ENCODE peak calls at places on chromosomes 7 and 10, in six cellular contexts. U, V, K, H, O and L are unnamed samples.

GRCh38 chr10:110069502-110069982 is 61.8 kb downstream of the ADD3 start:
- DNase-seq in V (no peak), O (no peak), K (no peak), H (no peak), U (no peak), L (no peak)

GRCh38 chr7:80481196-80481884 is 30.5 kb downstream of the GNAT3 start:
- DNase-seq in O (no peak), H (no peak), V (no peak), K (no peak), U (peak), L (no peak)

GRCh38 chr7:114150704-114151103 is 231.9 kb upstream of the PPP1R3A start:
- DNase-seq in V (no peak), K (no peak), H (no peak), U (no peak), O (no peak), L (no peak)

GRCh38 chr10:47207280-47207613 is 92.8 kb upstream of the GDF10 start:
- DNase-seq in U (no peak), H (no peak), K (no peak), V (no peak), O (no peak), L (no peak)

GRCh38 chr10:132670546-132670945 is 115.4 kb downstream of the NKX6-2 start:
- DNase-seq in O (no peak), V (peak), K (no peak), U (no peak), H (no peak), L (no peak)

GRCh38 chr10:9646201-9646600 is 1371.5 kb upstream of the CELF2 start:
- DNase-seq in U (no peak), O (no peak), K (no peak), V (no peak), H (no peak), L (no peak)

GRCh38 chr7:66380285-66380888 is 175.3 kb downstream of the TPST1 start:
- DNase-seq in K (no peak), U (no peak), H (no peak), O (no peak), V (no peak), L (no peak)

GRCh38 chr10:75469018-75469616 is 37.7 kb downstream of the LRMDA start:
- DNase-seq in H (peak), O (no peak), U (no peak), V (no peak), K (no peak), L (peak)

GRCh38 chr10:75547391-75548298 is 116.2 kb downstream of the LRMDA start:
- DNase-seq in U (no peak), K (no peak), O (no peak), H (no peak), V (no peak), L (no peak)

GRCh38 chr10:60495357-60495756 is 105.7 kb upstream of the ANK3 start:
- DNase-seq in K (no peak), H (no peak), V (no peak), O (no peak), U (no peak), L (no peak)

GRCh38 chr10:96216775-96217174 is 54.6 kb downstream of the BLNK start:
- DNase-seq in O (no peak), H (no peak), V (no peak), K (no peak), U (no peak), L (no peak)

GRCh38 chr7:23043441-23043840 is 29.5 kb upstream of the HYCC1 start:
- DNase-seq in V (no peak), U (no peak), K (peak), O (no peak), H (no peak), L (no peak)

DNA sequence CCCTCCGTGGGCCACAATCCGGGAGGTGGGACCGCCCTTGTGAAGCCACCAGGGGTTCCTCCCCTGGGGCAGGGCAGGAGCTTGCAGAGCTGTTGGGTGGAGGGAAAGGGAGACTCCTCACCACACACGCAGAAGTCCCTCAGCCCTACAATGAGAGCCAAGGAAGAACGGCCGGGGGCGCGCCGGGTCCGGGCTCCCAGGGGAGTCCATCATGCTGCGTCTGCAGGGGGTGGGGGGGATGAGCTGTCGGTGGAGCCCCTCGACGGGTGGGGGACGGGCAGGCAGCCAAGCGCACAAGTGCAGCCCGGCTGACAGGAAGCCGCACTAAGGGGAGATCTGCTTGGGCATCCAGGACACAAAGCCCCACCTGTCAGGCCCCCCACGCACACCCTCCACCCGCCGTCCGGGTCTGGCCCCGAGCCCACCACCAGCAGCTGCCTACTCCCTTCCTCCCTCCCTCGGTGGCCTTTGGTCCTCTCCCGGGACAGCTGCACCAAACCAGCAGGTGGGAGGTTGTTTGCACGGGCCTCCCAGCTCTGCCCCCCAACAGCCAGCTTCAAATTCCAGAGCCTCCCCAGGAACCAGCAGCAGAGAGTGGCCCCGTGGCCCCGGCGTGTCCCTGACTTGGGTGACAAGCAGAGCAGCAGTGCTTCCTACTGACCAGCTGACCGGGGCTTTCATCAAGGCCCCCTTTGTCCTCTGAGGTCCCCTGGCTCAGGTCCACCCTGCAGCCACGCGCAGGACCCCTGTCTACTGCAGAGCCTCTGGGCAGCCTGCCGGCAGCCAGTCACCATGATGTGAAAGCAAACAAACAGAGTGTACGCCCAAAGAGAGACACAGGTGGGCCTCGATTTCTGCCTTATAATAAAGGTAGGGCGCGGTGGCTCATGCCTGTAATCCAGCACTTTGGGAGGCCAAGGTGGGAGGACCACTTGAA is 50.3 kb downstream of the HIP1 start:
- DNase-seq in H (peak), V (peak), K (no peak), U (no peak), O (peak), L (no peak)
- TF ChIP-seq POLR2AphosphoS5 in H (no peak), V (no peak), K (no peak), U (no peak), O (no peak), L (no peak)

DNA sequence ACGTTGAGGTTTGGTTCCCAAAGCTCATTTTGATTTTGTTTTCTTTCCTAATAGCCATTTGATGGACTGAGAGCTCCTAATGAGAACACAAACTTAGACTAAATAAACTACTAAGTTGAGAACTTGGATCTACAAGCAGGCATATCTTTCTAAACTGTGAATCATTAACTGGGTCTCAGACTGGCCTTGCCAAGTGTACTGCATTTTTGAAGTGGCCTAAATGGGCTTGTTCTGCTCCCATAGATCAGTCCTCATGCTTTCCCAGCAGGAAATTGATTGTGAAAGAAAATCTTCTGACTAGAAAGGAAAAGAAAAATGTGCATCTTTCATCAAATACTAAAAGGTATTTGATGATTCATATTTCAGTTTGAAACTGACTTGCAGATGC is 46.7 kb upstream of the RBM33 start:
- DNase-seq in K (no peak), U (no peak), V (no peak), H (no peak), O (no peak), L (no peak)
- H3K4me3 ChIP-seq in K (no peak), U (no peak), V (no peak), H (no peak), O (no peak), L (no peak)

GRCh38 chr10:122308487-122309141 is 37.5 kb downstream of the BTBD16 start:
- DNase-seq in H (no peak), V (peak), K (no peak), O (no peak), U (no peak), L (no peak)

GRCh38 chr10:122306744-122307143 is 35.6 kb downstream of the BTBD16 start:
- DNase-seq in K (no peak), V (no peak), U (no peak), H (no peak), O (no peak), L (no peak)

GRCh38 chr10:122310311-122311050 is 39.4 kb downstream of the BTBD16 start:
- DNase-seq in V (peak), U (no peak), H (no peak), O (no peak), K (peak), L (peak)

GRCh38 chr10:122306282-122306681 is 35.2 kb downstream of the BTBD16 start:
- DNase-seq in V (no peak), K (no peak), O (no peak), U (no peak), H (no peak), L (no peak)

DNA sequence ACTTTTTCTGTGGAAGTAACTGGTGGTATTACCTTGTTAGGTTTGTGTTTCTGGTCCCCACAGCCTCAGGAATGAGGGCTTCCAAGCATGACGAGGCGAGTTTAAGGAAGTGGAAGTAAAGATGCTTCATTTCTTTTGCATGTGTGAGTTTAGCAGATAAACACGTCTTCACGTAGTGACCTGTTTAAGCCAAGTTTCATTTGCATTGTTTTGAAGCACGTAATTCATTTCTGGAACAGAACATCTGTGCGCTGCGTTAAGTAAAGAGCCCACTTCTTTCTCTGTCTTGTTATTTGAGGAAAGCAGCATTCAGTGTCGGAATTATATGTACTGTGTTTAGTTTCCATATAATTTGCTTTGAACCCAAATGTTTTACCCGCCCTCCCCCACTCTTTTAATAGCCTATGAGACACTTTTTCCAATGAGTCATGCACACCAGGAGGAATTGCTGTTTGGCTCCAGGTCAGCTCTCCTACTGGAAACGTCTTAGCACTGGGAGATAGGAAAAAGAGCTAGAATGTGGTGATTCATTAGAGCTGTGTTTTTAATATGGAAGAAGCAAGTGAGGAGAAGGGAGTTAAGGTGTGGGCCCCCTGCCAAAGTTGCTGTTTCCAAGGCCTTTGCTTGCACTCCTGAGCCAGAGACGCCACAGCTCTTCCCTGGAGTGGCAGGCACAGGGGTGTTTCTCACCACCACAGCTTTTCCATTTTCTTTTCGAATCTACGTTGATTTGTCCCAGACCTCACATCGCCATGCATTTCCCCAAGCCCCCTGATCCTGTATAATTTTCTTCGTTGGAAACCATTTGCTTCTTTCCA is 36.8 kb downstream of the BTBD16 start:
- DNase-seq in H (peak), O (no peak), U (no peak), K (peak), V (peak), L (peak)
- TF ChIP-seq EP300 in H (peak), O (peak), U (no peak), K (no peak), V (peak), L (peak)

GRCh38 chr7:83469491-83469890 is 179.4 kb downstream of the SEMA3E start:
- DNase-seq in V (no peak), K (no peak), U (no peak), O (no peak), H (no peak), L (no peak)

GRCh38 chr7:83466956-83467355 is 182.0 kb downstream of the SEMA3E start:
- DNase-seq in K (no peak), H (no peak), U (no peak), O (no peak), V (no peak), L (no peak)

GRCh38 chr7:83467493-83467892 is 181.4 kb downstream of the SEMA3E start:
- DNase-seq in K (no peak), O (no peak), V (no peak), H (no peak), U (no peak), L (no peak)

GRCh38 chr7:83469076-83469475 is 179.9 kb downstream of the SEMA3E start:
- DNase-seq in K (no peak), H (no peak), U (no peak), O (no peak), V (no peak), L (no peak)

GRCh38 chr7:83468251-83468739 is 180.6 kb downstream of the SEMA3E start:
- DNase-seq in K (peak), H (peak), V (no peak), U (no peak), O (peak), L (peak)
- TF ChIP-seq POLR2AphosphoS5 in K (no peak), H (no peak), V (no peak), U (peak), O (peak), L (peak)